ENCODE peak calls at places on chromosomes 3 and 15, in ten cellular contexts. One of them, this sample, is unnamed. For H3K4me1, the result is how much of the 10 kb centered on the place peaks cover.

GRCh38 chr3:197942956-197943556 is 6.9 kb upstream of the RPL35A start:
- DNase-seq in GM12878: no peak
- DNase-seq in IMR-90: peak
- DNase-seq in endodermal cell: peak
- DNase-seq in prostate gland: no peak
- DNase-seq in sigmoid colon: no peak
- DNase-seq in psoas muscle: no peak
- DNase-seq in heart left ventricle: no peak
- DNase-seq in uterus: no peak
- DNase-seq in heart right ventricle: no peak
- DNase-seq in this sample: no peak

GRCh38 chr3:64741344-64741743 is 53.5 kb upstream of the ADAMTS9 start:
- DNase-seq in heart left ventricle: no peak
- DNase-seq in GM12878: no peak
- DNase-seq in psoas muscle: peak
- DNase-seq in sigmoid colon: peak
- DNase-seq in endodermal cell: no peak
- DNase-seq in uterus: peak
- DNase-seq in IMR-90: peak
- DNase-seq in heart right ventricle: no peak
- DNase-seq in prostate gland: no peak
- DNase-seq in this sample: peak

GRCh38 chr3:28835751-28836150 is 445.1 kb upstream of the RBMS3 start:
- DNase-seq in prostate gland: peak
- DNase-seq in IMR-90: peak
- DNase-seq in endodermal cell: peak
- DNase-seq in heart right ventricle: peak
- DNase-seq in psoas muscle: peak
- DNase-seq in sigmoid colon: no peak
- DNase-seq in heart left ventricle: no peak
- DNase-seq in GM12878: no peak
- DNase-seq in uterus: no peak
- DNase-seq in this sample: no peak

GRCh38 chr3:136778865-136779264 is 26.7 kb upstream of the STAG1 start:
- DNase-seq in heart left ventricle: no peak
- DNase-seq in GM12878: no peak
- DNase-seq in prostate gland: no peak
- DNase-seq in endodermal cell: no peak
- DNase-seq in heart right ventricle: no peak
- DNase-seq in sigmoid colon: no peak
- DNase-seq in uterus: no peak
- DNase-seq in psoas muscle: no peak
- DNase-seq in IMR-90: peak
- DNase-seq in this sample: peak

GRCh38 chr15:80308002-80308401 is 56.0 kb upstream of the CTXND1 start:
- DNase-seq in heart left ventricle: no peak
- DNase-seq in psoas muscle: no peak
- DNase-seq in endodermal cell: peak
- DNase-seq in sigmoid colon: no peak
- DNase-seq in heart right ventricle: no peak
- DNase-seq in IMR-90: no peak
- DNase-seq in prostate gland: no peak
- DNase-seq in GM12878: no peak
- DNase-seq in uterus: no peak
- DNase-seq in this sample: no peak

GRCh38 chr15:29952245-29952644 is 130.0 kb upstream of the TJP1 start:
- DNase-seq in heart left ventricle: no peak
- DNase-seq in heart right ventricle: no peak
- DNase-seq in uterus: peak
- DNase-seq in GM12878: no peak
- DNase-seq in IMR-90: no peak
- DNase-seq in prostate gland: no peak
- DNase-seq in endodermal cell: no peak
- DNase-seq in psoas muscle: no peak
- DNase-seq in sigmoid colon: no peak
- DNase-seq in this sample: no peak

GRCh38 chr3:71956716-71957115 is 171.8 kb upstream of the PROK2 start:
- DNase-seq in sigmoid colon: no peak
- DNase-seq in prostate gland: no peak
- DNase-seq in uterus: no peak
- DNase-seq in heart right ventricle: no peak
- DNase-seq in psoas muscle: no peak
- DNase-seq in GM12878: no peak
- DNase-seq in IMR-90: no peak
- DNase-seq in heart left ventricle: no peak
- DNase-seq in endodermal cell: peak
- DNase-seq in this sample: no peak

GRCh38 chr3:172177046-172177445 is 137.7 kb downstream of the FNDC3B start:
- DNase-seq in endodermal cell: no peak
- DNase-seq in prostate gland: no peak
- DNase-seq in psoas muscle: no peak
- DNase-seq in uterus: no peak
- DNase-seq in sigmoid colon: no peak
- DNase-seq in heart right ventricle: no peak
- DNase-seq in GM12878: no peak
- DNase-seq in IMR-90: peak
- DNase-seq in heart left ventricle: peak
- DNase-seq in this sample: no peak

GRCh38 chr3:187406927-187407326 is 38.7 kb downstream of the RTP4 start:
- DNase-seq in psoas muscle: no peak
- DNase-seq in heart right ventricle: no peak
- DNase-seq in IMR-90: no peak
- DNase-seq in GM12878: no peak
- DNase-seq in prostate gland: no peak
- DNase-seq in heart left ventricle: peak
- DNase-seq in endodermal cell: no peak
- DNase-seq in sigmoid colon: no peak
- DNase-seq in uterus: no peak
- DNase-seq in this sample: no peak

GRCh38 chr15:84624359-84624758 is 23.6 kb downstream of the ZSCAN2 start:
- DNase-seq in heart right ventricle: no peak
- DNase-seq in uterus: no peak
- DNase-seq in psoas muscle: no peak
- DNase-seq in IMR-90: no peak
- DNase-seq in GM12878: no peak
- DNase-seq in sigmoid colon: no peak
- DNase-seq in endodermal cell: no peak
- DNase-seq in heart left ventricle: no peak
- DNase-seq in prostate gland: no peak
- DNase-seq in this sample: no peak

GRCh38 chr3:189363856-189364255 is 192.1 kb downstream of the TPRG1 start:
- DNase-seq in heart right ventricle: no peak
- DNase-seq in psoas muscle: no peak
- DNase-seq in sigmoid colon: no peak
- DNase-seq in endodermal cell: no peak
- DNase-seq in IMR-90: no peak
- DNase-seq in uterus: no peak
- DNase-seq in heart left ventricle: no peak
- DNase-seq in prostate gland: peak
- DNase-seq in GM12878: no peak
- DNase-seq in this sample: no peak

DNA sequence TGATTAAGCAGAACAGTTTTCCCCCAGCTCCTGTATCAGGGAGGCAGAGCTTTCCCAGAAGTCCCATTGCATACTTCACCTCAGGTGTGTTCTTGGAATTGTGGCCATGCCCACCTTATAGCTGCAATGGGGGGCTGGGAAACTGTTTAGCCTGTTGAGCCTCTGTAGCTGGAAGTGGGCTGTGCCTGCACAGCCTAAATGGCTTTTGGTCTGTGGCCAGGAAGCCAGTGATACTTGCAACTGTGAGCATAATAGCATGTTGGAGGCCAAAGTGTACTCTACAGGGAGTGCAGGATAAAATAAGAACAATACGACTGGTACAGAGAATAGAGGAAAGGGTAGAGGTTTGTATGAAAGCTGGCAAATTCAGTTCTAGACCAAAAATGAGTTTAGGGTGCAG is 248.5 kb downstream of the PTPRG start:
- DNase-seq in heart left ventricle: peak
- DNase-seq in GM12878: no peak
- DNase-seq in heart right ventricle: peak
- DNase-seq in IMR-90: no peak
- DNase-seq in endodermal cell: no peak
- DNase-seq in psoas muscle: no peak
- DNase-seq in sigmoid colon: peak
- DNase-seq in uterus: peak
- DNase-seq in prostate gland: peak
- DNase-seq in this sample: no peak
- H3K4me1 ChIP-seq in heart left ventricle: half or more
- H3K4me1 ChIP-seq in GM12878: under half
- H3K4me1 ChIP-seq in heart right ventricle: half or more
- H3K4me1 ChIP-seq in IMR-90: under half
- H3K4me1 ChIP-seq in endodermal cell: under half
- H3K4me1 ChIP-seq in psoas muscle: half or more
- H3K4me1 ChIP-seq in sigmoid colon: half or more
- H3K4me1 ChIP-seq in uterus: under half
- H3K4me1 ChIP-seq in prostate gland: under half
- H3K4me1 ChIP-seq in this sample: under half

GRCh38 chr15:65289261-65289854 is 2.7 kb upstream of the PARP16 start:
- DNase-seq in endodermal cell: no peak
- DNase-seq in GM12878: no peak
- DNase-seq in heart right ventricle: no peak
- DNase-seq in IMR-90: no peak
- DNase-seq in psoas muscle: no peak
- DNase-seq in heart left ventricle: no peak
- DNase-seq in sigmoid colon: no peak
- DNase-seq in uterus: no peak
- DNase-seq in prostate gland: no peak
- DNase-seq in this sample: no peak

GRCh38 chr15:65286069-65286703 is 497 bp downstream of the PARP16 start:
- DNase-seq in heart left ventricle: peak
- DNase-seq in IMR-90: no peak
- DNase-seq in heart right ventricle: peak
- DNase-seq in prostate gland: peak
- DNase-seq in sigmoid colon: no peak
- DNase-seq in uterus: no peak
- DNase-seq in GM12878: no peak
- DNase-seq in psoas muscle: no peak
- DNase-seq in endodermal cell: peak
- DNase-seq in this sample: peak

GRCh38 chr15:65287515-65287845 is 797 bp upstream of the PARP16 start:
- DNase-seq in sigmoid colon: no peak
- DNase-seq in uterus: no peak
- DNase-seq in endodermal cell: no peak
- DNase-seq in IMR-90: peak
- DNase-seq in prostate gland: no peak
- DNase-seq in psoas muscle: no peak
- DNase-seq in heart left ventricle: no peak
- DNase-seq in heart right ventricle: no peak
- DNase-seq in GM12878: no peak
- DNase-seq in this sample: no peak

GRCh38 chr15:65285291-65286068 is 1.2 kb downstream of the PARP16 start:
- DNase-seq in IMR-90: peak
- DNase-seq in endodermal cell: no peak
- DNase-seq in heart right ventricle: no peak
- DNase-seq in uterus: no peak
- DNase-seq in prostate gland: no peak
- DNase-seq in heart left ventricle: no peak
- DNase-seq in psoas muscle: no peak
- DNase-seq in GM12878: no peak
- DNase-seq in sigmoid colon: no peak
- DNase-seq in this sample: no peak

GRCh38 chr15:65286704-65287514 is at the start of gene PARP16:
- DNase-seq in heart right ventricle: peak
- DNase-seq in heart left ventricle: peak
- DNase-seq in uterus: peak
- DNase-seq in IMR-90: peak
- DNase-seq in psoas muscle: peak
- DNase-seq in prostate gland: peak
- DNase-seq in sigmoid colon: peak
- DNase-seq in endodermal cell: peak
- DNase-seq in GM12878: peak
- DNase-seq in this sample: peak
- TF ChIP-seq CTCF in heart right ventricle: peak
- TF ChIP-seq CTCF in heart left ventricle: peak
- TF ChIP-seq CTCF in uterus: peak
- TF ChIP-seq CTCF in IMR-90: peak
- TF ChIP-seq CTCF in psoas muscle: peak
- TF ChIP-seq CTCF in prostate gland: peak
- TF ChIP-seq CTCF in sigmoid colon: no peak
- TF ChIP-seq CTCF in endodermal cell: peak
- TF ChIP-seq CTCF in GM12878: peak
- TF ChIP-seq CTCF in this sample: peak

DNA sequence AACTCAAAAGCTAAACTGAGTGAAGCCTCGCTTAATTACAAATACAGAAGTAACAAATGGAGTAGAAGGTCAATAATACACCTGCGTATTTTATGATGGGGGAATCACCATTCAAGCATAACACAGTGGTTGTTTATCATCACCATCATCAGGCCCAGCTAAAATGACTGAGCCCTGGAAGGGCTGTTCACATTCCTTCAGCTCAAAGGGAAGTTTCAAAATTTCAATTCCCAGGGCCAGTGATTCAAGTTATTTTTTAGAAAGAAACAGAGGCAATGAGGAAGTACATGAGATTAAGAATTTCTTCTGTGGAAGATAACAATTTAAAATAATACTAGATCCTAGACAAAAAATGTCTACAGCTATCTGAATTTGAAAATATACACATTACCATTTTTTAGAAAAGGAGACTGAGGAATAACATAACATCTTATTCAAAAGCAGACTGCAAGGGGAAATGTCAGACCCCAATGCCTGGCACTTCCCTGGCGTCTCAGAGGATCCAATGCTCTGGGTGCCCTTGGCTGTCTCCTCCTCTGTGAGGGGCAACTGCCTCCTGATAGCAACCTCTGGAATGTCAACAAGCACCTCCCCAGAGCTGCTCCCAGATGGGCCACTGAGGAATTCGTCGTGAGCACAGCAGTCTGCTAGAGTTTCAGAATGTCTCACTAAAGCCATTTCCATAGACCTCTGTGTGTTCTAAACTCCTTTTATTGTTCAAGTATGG is 22.8 kb downstream of the EHD4 start:
- DNase-seq in prostate gland: no peak
- DNase-seq in heart left ventricle: no peak
- DNase-seq in IMR-90: no peak
- DNase-seq in heart right ventricle: no peak
- DNase-seq in psoas muscle: no peak
- DNase-seq in sigmoid colon: no peak
- DNase-seq in uterus: no peak
- DNase-seq in endodermal cell: peak
- DNase-seq in GM12878: no peak
- DNase-seq in this sample: no peak
- H3K4me1 ChIP-seq in prostate gland: under half
- H3K4me1 ChIP-seq in heart left ventricle: half or more
- H3K4me1 ChIP-seq in IMR-90: under half
- H3K4me1 ChIP-seq in heart right ventricle: half or more
- H3K4me1 ChIP-seq in psoas muscle: under half
- H3K4me1 ChIP-seq in sigmoid colon: under half
- H3K4me1 ChIP-seq in uterus: under half
- H3K4me1 ChIP-seq in endodermal cell: under half
- H3K4me1 ChIP-seq in GM12878: under half
- H3K4me1 ChIP-seq in this sample: under half

DNA sequence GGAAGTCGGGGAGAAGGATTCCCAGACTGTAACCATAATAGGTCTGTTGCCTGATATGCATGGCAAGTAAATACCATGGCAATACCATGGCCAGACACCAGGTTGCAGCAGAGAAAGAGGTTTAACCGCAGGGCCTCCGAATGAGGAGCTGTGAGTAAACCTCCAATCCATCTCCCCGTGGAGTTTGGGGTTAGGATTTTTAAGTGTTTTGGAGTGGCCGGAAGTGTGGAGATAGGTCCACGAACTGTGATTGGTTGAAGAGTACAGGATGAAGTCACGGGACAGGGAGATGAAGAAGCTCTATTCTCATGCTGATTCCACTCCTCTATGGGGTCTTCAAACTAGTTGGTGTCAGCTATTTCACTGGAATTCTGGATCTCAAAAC is 127.9 kb downstream of the ST8SIA2 start:
- DNase-seq in GM12878: peak
- DNase-seq in endodermal cell: peak
- DNase-seq in sigmoid colon: peak
- DNase-seq in psoas muscle: peak
- DNase-seq in prostate gland: peak
- DNase-seq in heart right ventricle: peak
- DNase-seq in IMR-90: peak
- DNase-seq in heart left ventricle: peak
- DNase-seq in uterus: peak
- DNase-seq in this sample: peak
- TF ChIP-seq CTCF in GM12878: peak
- TF ChIP-seq CTCF in endodermal cell: peak
- TF ChIP-seq CTCF in sigmoid colon: peak
- TF ChIP-seq CTCF in psoas muscle: peak
- TF ChIP-seq CTCF in prostate gland: peak
- TF ChIP-seq CTCF in heart right ventricle: peak
- TF ChIP-seq CTCF in IMR-90: peak
- TF ChIP-seq CTCF in heart left ventricle: peak
- TF ChIP-seq CTCF in uterus: peak
- TF ChIP-seq CTCF in this sample: peak